ENCODE peak calls at places on chromosome 21, in six cellular contexts. G is NCI-H1092, I is pancreas, M is AG08395, E is right cardiac atrium, K is choroid plexus epithelial cell. L is an unnamed sample.

GRCh38 chr21:36545776-36546511 is 66.0 kb upstream of the CLDN14 start:
- DNase-seq in M (no peak), K (peak), E (no peak), I (no peak), G (no peak), L (no peak)

GRCh38 chr21:39984613-39985012 is 117.4 kb downstream of the PCP4 start:
- DNase-seq in M (no peak), G (no peak), E (no peak), K (no peak), I (no peak), L (no peak)

GRCh38 chr21:17598437-17598836 is 14.3 kb downstream of the BTG3 start:
- DNase-seq in G (no peak), K (no peak), E (no peak), I (no peak), M (no peak), L (no peak)

GRCh38 chr21:34073749-34074282 is 438 bp downstream of the MRPS6 start:
- DNase-seq in E (peak), K (no peak), G (no peak), M (peak), I (peak), L (no peak)

GRCh38 chr21:39620856-39621255 is 8.1 kb downstream of the B3GALT5 start:
- DNase-seq in E (no peak), G (no peak), K (no peak), M (no peak), I (no peak), L (no peak)

GRCh38 chr21:44082648-44083436 is 24.4 kb upstream of the PWP2 start:
- DNase-seq in I (no peak), E (peak), K (no peak), G (no peak), M (no peak), L (no peak)

GRCh38 chr21:38798481-38798882 is 7.2 kb upstream of the ETS2 start:
- DNase-seq in M (no peak), I (no peak), E (no peak), G (no peak), K (peak), L (no peak)

GRCh38 chr21:17730782-17731181 is 88.4 kb downstream of the C21orf91 start:
- DNase-seq in G (no peak), M (peak), K (peak), I (no peak), E (no peak), L (no peak)

GRCh38 chr21:39633043-39633442 is 20.3 kb downstream of the B3GALT5 start:
- DNase-seq in I (no peak), G (no peak), K (peak), M (peak), E (no peak), L (no peak)

GRCh38 chr21:43865471-43866181 is 603 bp downstream of the AGPAT3 start:
- DNase-seq in I (peak), E (peak), K (peak), G (no peak), M (peak), L (no peak)

GRCh38 chr21:43734830-43735229 is 15.9 kb downstream of the PDXK start:
- DNase-seq in E (peak), G (no peak), I (no peak), K (peak), M (no peak), L (no peak)

GRCh38 chr21:45093064-45093532 is 18.7 kb downstream of the ADARB1 start:
- DNase-seq in K (no peak), M (no peak), I (peak), E (peak), G (no peak), L (no peak)

GRCh38 chr21:36150192-36150711 is 6.4 kb upstream of the DOP1B start:
- DNase-seq in M (peak), K (peak), I (no peak), G (no peak), E (peak), L (peak)

GRCh38 chr21:25980710-25981109 is 189.9 kb downstream of the APP start:
- DNase-seq in K (no peak), G (no peak), E (no peak), M (no peak), I (no peak), L (no peak)

GRCh38 chr21:34640858-34641257 is 25.9 kb upstream of the RCAN1 start:
- DNase-seq in K (peak), G (no peak), E (no peak), M (peak), I (no peak), L (no peak)

GRCh38 chr21:19244502-19245187 is 841.1 kb upstream of the TMPRSS15 start:
- DNase-seq in K (no peak), M (no peak), G (no peak), I (no peak), E (no peak), L (no peak)

L was measured in nucleus accumbens.